ENCODE peak calls at places on chromosomes 1 and 21, in seven cellular contexts. X is endothelial cell of umbilical vein, U is stomach, B is testis, I is body of pancreas, K is NB4, Q is tibial nerve. L is an unnamed sample.
A peak's percentile ranks its signal among the peaks of the same experiment; 100 is the strongest.

GRCh38 chr1:33086384-33086850 is 5.5 kb downstream of the AZIN2 start:
- DNase-seq in K (peak; percentile 77), I (peak; percentile 74), B (peak; percentile 88), U (peak; percentile 77), X (peak; percentile 77), Q (peak; percentile 62), L (peak; percentile 76)

GRCh38 chr1:219067350-219067712 is 106.3 kb upstream of the LYPLAL1 start:
- DNase-seq in X (no peak), K (no peak), I (no peak), Q (no peak), B (no peak), U (no peak), L (no peak)

GRCh38 chr1:226131639-226132038 is 54.9 kb downstream of the ACBD3 start:
- DNase-seq in B (no peak), I (no peak), U (no peak), K (no peak), X (no peak), Q (no peak), L (no peak)

GRCh38 chr1:19336543-19336942 is 24.4 kb downstream of the SLC66A1 start:
- DNase-seq in Q (no peak), B (no peak), I (no peak), X (no peak), K (no peak), U (no peak), L (no peak)

GRCh38 chr1:21822349-21822748 is 10.3 kb downstream of the LDLRAD2 start:
- DNase-seq in X (no peak), K (peak; percentile 25), B (peak; percentile 23), Q (no peak), U (no peak), I (no peak), L (peak; percentile 50)

GRCh38 chr1:109371271-109371739 is 26.4 kb downstream of the SORT1 start:
- DNase-seq in U (no peak), X (no peak), I (no peak), B (no peak), K (peak; percentile 49), Q (no peak), L (no peak)

GRCh38 chr1:93042134-93042821 is 36.8 kb upstream of the MTF2 start:
- DNase-seq in I (no peak), K (no peak), X (no peak), U (no peak), B (no peak), Q (no peak), L (no peak)

GRCh38 chr1:201602413-201603265 is 63.7 kb downstream of the NAV1 start:
- DNase-seq in I (no peak), K (no peak), U (no peak), X (peak; percentile 42), Q (no peak), B (no peak), L (no peak)

GRCh38 chr1:32063261-32063681 is 9.5 kb upstream of the TMEM39B start:
- DNase-seq in X (peak; percentile 78), B (no peak), U (no peak), K (peak; percentile 50), Q (no peak), I (no peak), L (peak; percentile 69)

GRCh38 chr1:178630418-178630817 is 94.6 kb upstream of the RALGPS2 start:
- DNase-seq in K (no peak), B (no peak), I (no peak), U (no peak), X (no peak), Q (no peak), L (no peak)

GRCh38 chr1:199551967-199552565 is 475.4 kb upstream of the NR5A2 start:
- DNase-seq in I (peak; percentile 37), B (peak; percentile 72), U (no peak), X (peak; percentile 77), Q (no peak), K (peak; percentile 76), L (peak; percentile 49)

GRCh38 chr1:62230724-62231123 is 36.1 kb downstream of the L1TD1 start:
- DNase-seq in Q (no peak), B (no peak), X (no peak), U (no peak), I (no peak), K (no peak), L (no peak)

GRCh38 chr1:53280486-53280885 is 42.2 kb upstream of the MAGOH start:
- DNase-seq in K (no peak), I (no peak), U (no peak), B (no peak), X (no peak), Q (no peak), L (no peak)

GRCh38 chr21:14843991-14844390 is 220.8 kb downstream of the NRIP1 start:
- DNase-seq in K (no peak), Q (no peak), I (no peak), B (no peak), X (no peak), U (no peak), L (no peak)

GRCh38 chr1:28437924-28438699 is 67.7 kb upstream of the RCC1 start:
- DNase-seq in Q (peak; percentile 40), X (peak; percentile 95), U (peak; percentile 76), K (peak; percentile 76), B (peak; percentile 80), I (peak; percentile 74), L (no peak)

GRCh38 chr21:44088401-44088780 is 18.8 kb upstream of the PWP2 start:
- DNase-seq in Q (no peak), K (no peak), B (peak; percentile 6), X (no peak), U (peak; percentile 10), I (no peak), L (no peak)
- TF ChIP-seq POLR2A in Q (no peak), K (no peak), B (no peak), X (no peak), U (no peak), I (no peak), L (no peak)

GRCh38 chr1:23790696-23791433 is at the start of gene LYPLA2:
- DNase-seq in U (peak; percentile 96), X (peak; percentile 86), K (peak; percentile 92), Q (peak; percentile 87), B (peak; percentile 97), I (peak; percentile 92), L (peak; percentile 89)

GRCh38 chr1:23793861-23794731 is 3.2 kb downstream of the LYPLA2 start:
- DNase-seq in Q (no peak), I (no peak), K (no peak), B (no peak), X (no peak), U (peak; percentile 46), L (no peak)

GRCh38 chr1:23791434-23792047 is 596 bp downstream of the LYPLA2 start:
- DNase-seq in I (peak; percentile 29), B (no peak), K (peak; percentile 42), X (no peak), Q (no peak), U (peak; percentile 49), L (peak; percentile 53)

GRCh38 chr1:23793018-23793781 is 2.3 kb downstream of the LYPLA2 start:
- DNase-seq in U (peak; percentile 89), Q (no peak), X (no peak), K (no peak), I (peak; percentile 44), B (no peak), L (peak; percentile 86)

DNA sequence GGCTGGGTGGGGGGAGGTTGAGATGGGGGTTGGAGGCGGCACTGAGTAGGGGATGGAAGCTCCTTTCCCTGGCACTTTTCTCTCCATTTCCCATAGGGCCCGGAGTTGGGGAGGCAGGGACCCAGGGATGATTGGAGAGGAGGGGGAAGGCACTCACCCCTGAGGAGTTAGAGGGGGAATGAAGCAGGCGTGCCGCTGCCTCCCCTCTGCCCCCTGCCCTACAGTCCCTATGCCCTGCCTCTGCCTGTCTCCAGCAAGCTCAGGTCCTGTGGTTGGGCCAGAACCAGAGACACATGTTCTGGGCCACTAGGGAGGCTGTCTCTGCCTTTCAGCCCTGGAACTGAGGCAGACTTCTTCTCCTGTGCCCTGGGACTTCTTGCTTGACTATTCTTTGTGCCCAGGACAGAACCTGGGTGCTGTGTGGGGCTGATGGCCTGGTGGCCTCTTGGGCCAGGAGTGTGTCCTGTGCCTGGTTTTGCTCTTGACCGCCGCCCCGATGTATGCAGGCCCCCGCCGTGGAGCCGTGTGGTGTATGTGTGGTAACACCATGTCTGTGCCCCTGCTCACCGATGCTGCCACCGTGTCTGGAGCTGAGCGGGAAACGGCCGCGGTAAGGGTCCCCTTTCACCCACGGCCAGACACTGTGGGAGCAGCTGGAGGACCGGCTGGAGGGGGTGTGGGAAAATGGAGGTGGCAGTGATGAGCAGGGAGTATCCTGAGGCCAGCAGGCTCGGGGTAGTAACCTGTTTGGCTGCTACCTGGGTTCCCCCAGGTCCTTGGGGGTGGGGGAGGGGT is 1.4 kb downstream of the LYPLA2 start:
- DNase-seq in Q (no peak), U (no peak), K (no peak), X (no peak), B (no peak), I (no peak), L (peak; percentile 20)
- TF ChIP-seq POLR2A in Q (no peak), U (no peak), K (no peak), X (no peak), B (no peak), I (no peak), L (no peak)

GRCh38 chr1:174158767-174159252 is 510 bp upstream of the RABGAP1L start:
- DNase-seq in B (no peak), Q (no peak), I (no peak), U (no peak), X (no peak), K (no peak), L (no peak)

GRCh38 chr1:174160603-174161002 is 1.3 kb downstream of the RABGAP1L start:
- DNase-seq in U (no peak), X (no peak), K (no peak), I (no peak), B (no peak), Q (no peak), L (no peak)

GRCh38 chr1:174157157-174157806 is 2.0 kb upstream of the RABGAP1L start:
- DNase-seq in Q (no peak), B (no peak), X (no peak), I (no peak), K (no peak), U (no peak), L (peak; percentile 39)

GRCh38 chr1:174160109-174160473 is 771 bp downstream of the RABGAP1L start:
- DNase-seq in Q (peak; percentile 32), X (peak; percentile 32), U (peak; percentile 66), I (peak; percentile 60), K (peak; percentile 56), B (peak; percentile 37), L (peak; percentile 83)

GRCh38 chr1:174159253-174160108 is at the start of gene RABGAP1L:
- DNase-seq in I (peak; percentile 94), Q (peak; percentile 86), B (peak; percentile 96), X (peak; percentile 96), U (peak; percentile 95), K (peak; percentile 96), L (peak; percentile 98)
- TF ChIP-seq POLR2A in I (peak; percentile 79), Q (peak; percentile 70), B (peak; percentile 74), X (no peak), U (no peak), K (peak; percentile 72), L (peak; percentile 85)

GRCh38 chr1:57276916-57277315 is 146.9 kb downstream of the DAB1 start:
- DNase-seq in I (no peak), B (no peak), U (no peak), K (no peak), Q (no peak), X (no peak), L (no peak)

GRCh38 chr1:57278558-57278957 is 145.3 kb downstream of the DAB1 start:
- DNase-seq in U (no peak), Q (no peak), I (no peak), X (no peak), B (no peak), K (no peak), L (no peak)

GRCh38 chr1:57277681-57278080 is 146.2 kb downstream of the DAB1 start:
- DNase-seq in K (no peak), X (no peak), I (no peak), Q (no peak), U (no peak), B (no peak), L (no peak)

GRCh38 chr1:57281324-57281723 is 142.5 kb downstream of the DAB1 start:
- DNase-seq in B (no peak), Q (no peak), I (no peak), U (no peak), X (no peak), K (no peak), L (no peak)

GRCh38 chr1:57279909-57280666 is 143.8 kb downstream of the DAB1 start:
- DNase-seq in K (no peak), X (no peak), I (no peak), U (no peak), Q (no peak), B (no peak), L (no peak)
- TF ChIP-seq POLR2A in K (no peak), X (no peak), I (no peak), U (no peak), Q (no peak), B (no peak), L (no peak)

L was measured in erythroblast.